ENCODE peak calls at places on chromosomes 2 and 18, in four cellular contexts. One of them, this sample, is unnamed.
A peak's percentile ranks its signal among the peaks of the same experiment; 100 is the strongest.

GRCh38 chr2:101341421-101341820 is 32.9 kb upstream of the RNF149 start:
- DNase-seq in A549: no peak
- DNase-seq in stomach: no peak
- DNase-seq in neural crest cell: no peak
- DNase-seq in this sample: no peak

GRCh38 chr18:11500153-11501122 is 109.0 kb upstream of the SLC35G4 start:
- DNase-seq in A549: peak; percentile 90
- DNase-seq in stomach: no peak
- DNase-seq in neural crest cell: peak; percentile 12
- DNase-seq in this sample: no peak

GRCh38 chr2:100107911-100108647 is 34.3 kb downstream of the AFF3 start:
- DNase-seq in A549: no peak
- DNase-seq in stomach: no peak
- DNase-seq in neural crest cell: peak; percentile 18
- DNase-seq in this sample: no peak

GRCh38 chr2:124959582-124959981 is 934.5 kb downstream of the CNTNAP5 start:
- DNase-seq in A549: no peak
- DNase-seq in stomach: no peak
- DNase-seq in neural crest cell: no peak
- DNase-seq in this sample: no peak

GRCh38 chr2:25980951-25981350 is 1.3 kb downstream of the KIF3C start:
- DNase-seq in A549: no peak
- DNase-seq in stomach: no peak
- DNase-seq in neural crest cell: no peak
- DNase-seq in this sample: no peak

GRCh38 chr2:129191530-129191929 is 787.9 kb upstream of the RAB6C start:
- DNase-seq in A549: no peak
- DNase-seq in stomach: no peak
- DNase-seq in neural crest cell: no peak
- DNase-seq in this sample: no peak

GRCh38 chr2:224038049-224038829 is 847 bp downstream of the SERPINE2 start:
- DNase-seq in A549: peak; percentile 61
- DNase-seq in stomach: no peak
- DNase-seq in neural crest cell: peak; percentile 43
- DNase-seq in this sample: peak; percentile 54

GRCh38 chr2:226795281-226796011 is 4.2 kb downstream of the IRS1 start:
- DNase-seq in A549: no peak
- DNase-seq in stomach: peak; percentile 30
- DNase-seq in neural crest cell: no peak
- DNase-seq in this sample: no peak

GRCh38 chr2:70440621-70441020 is 113.0 kb downstream of the TGFA start:
- DNase-seq in A549: no peak
- DNase-seq in stomach: no peak
- DNase-seq in neural crest cell: no peak
- DNase-seq in this sample: no peak

GRCh38 chr2:231709981-231710750 is 1.8 kb downstream of the PTMA start:
- DNase-seq in A549: peak; percentile 87
- DNase-seq in stomach: peak; percentile 91
- DNase-seq in neural crest cell: peak; percentile 90
- DNase-seq in this sample: peak; percentile 93

GRCh38 chr2:727071-727470 is 49.9 kb upstream of the TMEM18 start:
- DNase-seq in A549: no peak
- DNase-seq in stomach: no peak
- DNase-seq in neural crest cell: no peak
- DNase-seq in this sample: peak; percentile 47

GRCh38 chr2:9752441-9753275 is 90.6 kb upstream of the TAF1B start:
- DNase-seq in A549: peak; percentile 89
- DNase-seq in stomach: no peak
- DNase-seq in neural crest cell: no peak
- DNase-seq in this sample: peak; percentile 61

GRCh38 chr18:35005963-35006577 is 35.1 kb upstream of the MAPRE2 start:
- DNase-seq in A549: peak; percentile 61
- DNase-seq in stomach: no peak
- DNase-seq in neural crest cell: no peak
- DNase-seq in this sample: peak; percentile 57

GRCh38 chr2:25383806-25384205 is 42.1 kb upstream of the DNMT3A start:
- DNase-seq in A549: no peak
- DNase-seq in stomach: no peak
- DNase-seq in neural crest cell: no peak
- DNase-seq in this sample: no peak

GRCh38 chr18:44409524-44409923 is 271.2 kb upstream of the SETBP1 start:
- DNase-seq in A549: no peak
- DNase-seq in stomach: no peak
- DNase-seq in neural crest cell: no peak
- DNase-seq in this sample: no peak

GRCh38 chr2:41598161-41598894 is 449.5 kb upstream of the PKDCC start:
- DNase-seq in A549: no peak
- DNase-seq in stomach: no peak
- DNase-seq in neural crest cell: no peak
- DNase-seq in this sample: no peak

GRCh38 chr2:29115797-29116781 is 874 bp downstream of the CLIP4 start:
- DNase-seq in A549: peak; percentile 82
- DNase-seq in stomach: peak; percentile 58
- DNase-seq in neural crest cell: peak; percentile 12
- DNase-seq in this sample: peak; percentile 60

GRCh38 chr18:54905629-54906028 is 53.6 kb downstream of the CCDC68 start:
- DNase-seq in A549: no peak
- DNase-seq in stomach: no peak
- DNase-seq in neural crest cell: no peak
- DNase-seq in this sample: no peak

GRCh38 chr18:31245820-31246219 is 72.1 kb upstream of the DSG1 start:
- DNase-seq in A549: no peak
- DNase-seq in stomach: no peak
- DNase-seq in neural crest cell: no peak
- DNase-seq in this sample: no peak

GRCh38 chr18:62716679-62717058 is 1.3 kb downstream of the PHLPP1 start:
- DNase-seq in A549: peak; percentile 21
- DNase-seq in stomach: peak; percentile 45
- DNase-seq in neural crest cell: peak; percentile 57
- DNase-seq in this sample: peak; percentile 78

GRCh38 chr2:86194751-86195054 is 559 bp downstream of the IMMT start:
- DNase-seq in A549: no peak
- DNase-seq in stomach: no peak
- DNase-seq in neural crest cell: no peak
- DNase-seq in this sample: no peak

GRCh38 chr2:208983476-208983875 is 440.4 kb upstream of the MAP2 start:
- DNase-seq in A549: no peak
- DNase-seq in stomach: no peak
- DNase-seq in neural crest cell: no peak
- DNase-seq in this sample: no peak

GRCh38 chr18:45370190-45371010 is 244.9 kb upstream of the SLC14A2 start:
- DNase-seq in A549: no peak
- DNase-seq in stomach: no peak
- DNase-seq in neural crest cell: no peak
- DNase-seq in this sample: no peak

GRCh38 chr18:62450546-62451395 is 72.1 kb upstream of the ZCCHC2 start:
- DNase-seq in A549: peak; percentile 82
- DNase-seq in stomach: peak; percentile 72
- DNase-seq in neural crest cell: no peak
- DNase-seq in this sample: no peak

GRCh38 chr2:111235616-111236015 is 114.9 kb downstream of the BCL2L11 start:
- DNase-seq in A549: no peak
- DNase-seq in stomach: no peak
- DNase-seq in neural crest cell: no peak
- DNase-seq in this sample: no peak

GRCh38 chr2:160736629-160737028 is 243.0 kb upstream of the RBMS1 start:
- DNase-seq in A549: peak; percentile 53
- DNase-seq in stomach: no peak
- DNase-seq in neural crest cell: no peak
- DNase-seq in this sample: no peak

GRCh38 chr2:188787002-188787660 is 187.0 kb upstream of the COL3A1 start:
- DNase-seq in A549: peak; percentile 13
- DNase-seq in stomach: no peak
- DNase-seq in neural crest cell: no peak
- DNase-seq in this sample: no peak

GRCh38 chr18:48004577-48004976 is 74.1 kb upstream of the SMAD2 start:
- DNase-seq in A549: peak; percentile 72
- DNase-seq in stomach: no peak
- DNase-seq in neural crest cell: no peak
- DNase-seq in this sample: no peak

GRCh38 chr2:221816566-221816965 is 244.5 kb upstream of the EPHA4 start:
- DNase-seq in A549: no peak
- DNase-seq in stomach: no peak
- DNase-seq in neural crest cell: no peak
- DNase-seq in this sample: no peak

GRCh38 chr2:64644240-64645013 is 9.3 kb downstream of the SERTAD2 start:
- DNase-seq in A549: peak; percentile 95
- DNase-seq in stomach: peak; percentile 64
- DNase-seq in neural crest cell: peak; percentile 59
- DNase-seq in this sample: peak; percentile 75

GRCh38 chr2:64641585-64641984 is 12.1 kb downstream of the SERTAD2 start:
- DNase-seq in A549: no peak
- DNase-seq in stomach: no peak
- DNase-seq in neural crest cell: no peak
- DNase-seq in this sample: no peak

GRCh38 chr2:64646007-64646880 is 7.5 kb downstream of the SERTAD2 start:
- DNase-seq in A549: peak; percentile 83
- DNase-seq in stomach: peak; percentile 91
- DNase-seq in neural crest cell: peak; percentile 92
- DNase-seq in this sample: no peak

GRCh38 chr2:64643838-64644219 is 9.9 kb downstream of the SERTAD2 start:
- DNase-seq in A549: no peak
- DNase-seq in stomach: no peak
- DNase-seq in neural crest cell: no peak
- DNase-seq in this sample: no peak

DNA sequence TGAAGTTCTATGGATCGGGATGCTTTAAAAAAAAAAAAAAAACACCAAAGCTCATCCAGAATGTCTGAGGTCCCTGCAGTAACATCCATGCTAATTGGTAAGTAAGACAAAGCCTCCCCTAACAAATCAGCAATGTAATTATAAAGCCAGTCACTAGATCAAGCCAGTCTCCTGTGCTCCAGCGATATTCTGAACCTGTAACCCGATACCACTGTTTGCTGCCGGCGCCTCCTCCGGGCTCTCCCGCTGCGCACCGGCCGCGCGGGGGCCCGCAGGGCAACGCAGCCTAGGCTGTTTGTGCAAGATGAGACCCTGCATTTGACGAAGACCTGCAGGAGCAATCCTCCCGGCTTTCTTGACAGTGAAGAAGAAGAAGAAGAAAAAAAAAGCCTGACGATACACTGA is 8.7 kb downstream of the SERTAD2 start:
- DNase-seq in A549: peak; percentile 75
- DNase-seq in stomach: peak; percentile 52
- DNase-seq in neural crest cell: peak; percentile 54
- DNase-seq in this sample: no peak
- TF ChIP-seq CTCF in A549: no peak
- TF ChIP-seq CTCF in stomach: peak; percentile 16
- TF ChIP-seq CTCF in neural crest cell: no peak
- TF ChIP-seq CTCF in this sample: no peak

GRCh38 chr2:162009543-162009942 is 64.5 kb downstream of the DPP4 start:
- DNase-seq in A549: no peak
- DNase-seq in stomach: no peak
- DNase-seq in neural crest cell: no peak
- DNase-seq in this sample: no peak

GRCh38 chr2:162002623-162003200 is 71.3 kb downstream of the DPP4 start:
- DNase-seq in A549: no peak
- DNase-seq in stomach: no peak
- DNase-seq in neural crest cell: no peak
- DNase-seq in this sample: no peak

GRCh38 chr2:162011718-162012564 is 62.1 kb downstream of the DPP4 start:
- DNase-seq in A549: no peak
- DNase-seq in stomach: no peak
- DNase-seq in neural crest cell: no peak
- DNase-seq in this sample: no peak

GRCh38 chr2:162006326-162006725 is 67.7 kb downstream of the DPP4 start:
- DNase-seq in A549: no peak
- DNase-seq in stomach: no peak
- DNase-seq in neural crest cell: no peak
- DNase-seq in this sample: no peak

DNA sequence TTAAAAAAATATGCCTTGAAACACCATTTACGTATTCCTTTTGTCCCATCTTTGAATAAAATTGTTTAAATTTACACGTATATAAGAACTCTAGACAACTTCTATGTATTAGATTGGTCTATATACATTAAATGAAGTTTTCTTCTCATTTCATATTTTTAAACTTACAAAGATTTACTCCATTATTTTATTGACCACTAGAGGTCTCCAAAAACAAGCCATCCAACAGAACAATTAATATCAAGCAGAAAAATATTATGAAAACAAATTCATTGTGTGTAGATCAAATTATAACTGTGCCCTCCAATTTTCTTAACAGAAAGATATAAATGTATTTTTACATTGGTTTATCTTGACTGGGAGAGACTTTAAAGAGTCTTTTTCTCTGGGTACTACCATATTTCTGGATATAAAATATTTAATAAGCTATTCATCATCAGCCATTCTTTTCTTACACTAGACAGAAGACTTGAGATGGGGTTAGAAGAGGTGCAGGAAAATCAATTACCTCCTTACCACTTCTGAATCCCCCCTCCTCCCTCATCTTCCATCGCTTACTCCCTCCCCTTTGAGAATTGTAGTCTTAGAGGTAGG is 66.5 kb downstream of the DPP4 start:
- DNase-seq in A549: no peak
- DNase-seq in stomach: no peak
- DNase-seq in neural crest cell: no peak
- DNase-seq in this sample: no peak
- TF ChIP-seq CTCF in A549: peak; percentile 55
- TF ChIP-seq CTCF in stomach: peak; percentile 47
- TF ChIP-seq CTCF in neural crest cell: peak; percentile 83
- TF ChIP-seq CTCF in this sample: peak; percentile 48

DNA sequence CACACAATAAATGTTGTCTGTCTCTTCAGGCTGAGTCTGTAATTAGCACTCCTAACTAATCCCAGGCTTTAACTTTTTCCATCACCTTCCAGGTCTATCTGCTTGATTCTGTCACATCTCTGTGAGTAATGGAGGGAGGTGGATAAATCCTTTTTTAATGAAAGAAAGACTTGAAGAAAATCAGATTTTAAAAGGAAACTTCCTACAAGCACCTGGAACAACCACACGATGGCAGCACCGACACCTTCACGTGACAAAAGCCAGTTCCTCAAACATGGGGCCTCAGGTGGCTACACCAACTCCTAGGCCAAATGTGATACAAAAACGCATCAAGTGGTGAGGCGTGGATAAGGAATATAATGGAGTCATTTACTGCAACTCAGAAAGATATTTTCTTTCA is 41.8 kb downstream of the TGFBRAP1 start:
- DNase-seq in A549: peak; percentile 68
- DNase-seq in stomach: peak; percentile 61
- DNase-seq in neural crest cell: peak; percentile 22
- DNase-seq in this sample: peak; percentile 37
- TF ChIP-seq CTCF in A549: peak; percentile 53
- TF ChIP-seq CTCF in stomach: peak; percentile 58
- TF ChIP-seq CTCF in neural crest cell: peak; percentile 61
- TF ChIP-seq CTCF in this sample: peak; percentile 44

DNA sequence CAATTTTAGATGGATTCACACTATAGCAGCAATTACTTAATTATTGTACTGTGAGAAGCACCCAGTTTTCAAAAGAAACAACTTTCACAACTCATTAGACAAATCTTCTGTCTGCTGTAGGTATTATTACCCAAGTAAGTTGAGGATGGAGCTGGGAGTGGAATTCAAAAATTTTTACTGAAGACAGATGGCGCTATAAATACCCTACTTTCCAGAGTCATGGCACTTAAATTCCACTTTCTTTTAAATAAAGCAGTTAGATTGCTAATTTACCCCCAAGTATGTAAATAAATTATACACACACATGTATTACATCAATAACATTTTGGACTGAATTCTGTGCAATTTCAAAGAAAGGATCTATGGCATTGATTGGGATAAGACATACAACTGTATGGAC is 166.8 kb downstream of the FTCDNL1 start:
- DNase-seq in A549: no peak
- DNase-seq in stomach: no peak
- DNase-seq in neural crest cell: no peak
- DNase-seq in this sample: no peak
- TF ChIP-seq CTCF in A549: no peak
- TF ChIP-seq CTCF in stomach: no peak
- TF ChIP-seq CTCF in neural crest cell: no peak
- TF ChIP-seq CTCF in this sample: no peak

This sample was measured in GM13977.